ENCODE peak calls at places on chromosomes 3 and 15, in six cellular contexts. One of them, this sample, is unnamed. For H3K4me1, the result is how much of the 10 kb centered on the place peaks cover.

GRCh38 chr3:130507746-130508145 is 9.2 kb upstream of the COL6A6 start:
- DNase-seq in fibroblast of lung: no peak
- DNase-seq in GM23338: no peak
- DNase-seq in SK-N-SH: no peak
- DNase-seq in aorta: no peak
- DNase-seq in tibial artery: no peak
- DNase-seq in this sample: no peak

GRCh38 chr3:195165790-195166189 is 105.2 kb downstream of the XXYLT1 start:
- DNase-seq in fibroblast of lung: no peak
- DNase-seq in GM23338: no peak
- DNase-seq in SK-N-SH: no peak
- DNase-seq in aorta: no peak
- DNase-seq in tibial artery: no peak
- DNase-seq in this sample: no peak

GRCh38 chr15:43943511-43943910 is 116.7 kb downstream of the WDR76 start:
- DNase-seq in fibroblast of lung: peak
- DNase-seq in GM23338: no peak
- DNase-seq in SK-N-SH: no peak
- DNase-seq in aorta: no peak
- DNase-seq in tibial artery: no peak
- DNase-seq in this sample: no peak

GRCh38 chr15:54836052-54836795 is 360.5 kb downstream of the RSL24D1 start:
- DNase-seq in fibroblast of lung: no peak
- DNase-seq in GM23338: no peak
- DNase-seq in SK-N-SH: no peak
- DNase-seq in aorta: no peak
- DNase-seq in tibial artery: no peak
- DNase-seq in this sample: no peak

GRCh38 chr15:52797625-52798501 is 7.7 kb upstream of the ONECUT1 start:
- DNase-seq in fibroblast of lung: no peak
- DNase-seq in GM23338: peak
- DNase-seq in SK-N-SH: no peak
- DNase-seq in aorta: no peak
- DNase-seq in tibial artery: no peak
- DNase-seq in this sample: no peak

GRCh38 chr15:53713218-53713617 is 46.2 kb downstream of the WDR72 start:
- DNase-seq in fibroblast of lung: no peak
- DNase-seq in GM23338: no peak
- DNase-seq in SK-N-SH: no peak
- DNase-seq in aorta: no peak
- DNase-seq in tibial artery: no peak
- DNase-seq in this sample: no peak

GRCh38 chr3:141684758-141685157 is 53.3 kb upstream of the RNF7 start:
- DNase-seq in fibroblast of lung: no peak
- DNase-seq in GM23338: peak
- DNase-seq in SK-N-SH: no peak
- DNase-seq in aorta: no peak
- DNase-seq in tibial artery: no peak
- DNase-seq in this sample: no peak

GRCh38 chr3:100080573-100080972 is 33.7 kb downstream of the FILIP1L start:
- DNase-seq in fibroblast of lung: peak
- DNase-seq in GM23338: no peak
- DNase-seq in SK-N-SH: no peak
- DNase-seq in aorta: no peak
- DNase-seq in tibial artery: no peak
- DNase-seq in this sample: no peak

GRCh38 chr3:11532865-11533490 is 110.7 kb downstream of the VGLL4 start:
- DNase-seq in fibroblast of lung: peak
- DNase-seq in GM23338: no peak
- DNase-seq in SK-N-SH: no peak
- DNase-seq in aorta: no peak
- DNase-seq in tibial artery: no peak
- DNase-seq in this sample: no peak

GRCh38 chr3:4741404-4742307 is 237.6 kb upstream of the BHLHE40 start:
- DNase-seq in fibroblast of lung: peak
- DNase-seq in GM23338: no peak
- DNase-seq in SK-N-SH: no peak
- DNase-seq in aorta: peak
- DNase-seq in tibial artery: peak
- DNase-seq in this sample: no peak

GRCh38 chr3:56795097-56795806 is 6.5 kb downstream of the ARHGEF3 start:
- DNase-seq in fibroblast of lung: no peak
- DNase-seq in GM23338: no peak
- DNase-seq in SK-N-SH: no peak
- DNase-seq in aorta: no peak
- DNase-seq in tibial artery: no peak
- DNase-seq in this sample: no peak

DNA sequence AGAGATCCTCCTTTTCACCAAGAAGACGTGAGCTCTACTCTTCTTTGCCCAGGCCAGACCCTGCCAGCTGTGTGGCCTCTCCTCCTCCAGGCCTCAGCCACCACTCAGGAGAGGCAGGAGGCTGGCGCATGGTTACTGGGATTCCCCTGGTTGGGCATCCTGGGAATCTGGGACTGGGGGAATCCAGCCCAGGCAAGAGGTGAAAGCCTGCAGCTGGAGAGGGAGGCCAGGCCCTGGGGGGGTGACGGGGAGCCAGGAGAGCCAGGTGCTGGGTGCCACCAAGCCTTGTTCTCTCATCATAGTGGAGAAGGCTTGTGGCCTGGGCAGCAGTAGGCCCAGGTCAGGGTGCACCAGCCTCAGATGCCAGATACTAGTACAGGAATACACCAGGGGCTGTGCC is 6.2 kb downstream of the CCDC9B start:
- DNase-seq in fibroblast of lung: no peak
- DNase-seq in GM23338: no peak
- DNase-seq in SK-N-SH: no peak
- DNase-seq in aorta: no peak
- DNase-seq in tibial artery: no peak
- DNase-seq in this sample: no peak
- H3K4me1 ChIP-seq in fibroblast of lung: under half
- H3K4me1 ChIP-seq in GM23338: under half
- H3K4me1 ChIP-seq in SK-N-SH: under half
- H3K4me1 ChIP-seq in aorta: under half
- H3K4me1 ChIP-seq in tibial artery: under half
- H3K4me1 ChIP-seq in this sample: under half

GRCh38 chr15:75197062-75197630 is 4.5 kb upstream of the C15orf39 start:
- DNase-seq in fibroblast of lung: no peak
- DNase-seq in GM23338: no peak
- DNase-seq in SK-N-SH: no peak
- DNase-seq in aorta: no peak
- DNase-seq in tibial artery: no peak
- DNase-seq in this sample: no peak
- H3K4me1 ChIP-seq in fibroblast of lung: under half
- H3K4me1 ChIP-seq in GM23338: under half
- H3K4me1 ChIP-seq in SK-N-SH: half or more
- H3K4me1 ChIP-seq in aorta: under half
- H3K4me1 ChIP-seq in tibial artery: under half
- H3K4me1 ChIP-seq in this sample: under half

GRCh38 chr15:101152914-101153313 is 98.9 kb downstream of the CHSY1 start:
- DNase-seq in fibroblast of lung: no peak
- DNase-seq in GM23338: peak
- DNase-seq in SK-N-SH: no peak
- DNase-seq in aorta: peak
- DNase-seq in tibial artery: no peak
- DNase-seq in this sample: no peak
- H3K4me1 ChIP-seq in fibroblast of lung: under half
- H3K4me1 ChIP-seq in GM23338: under half
- H3K4me1 ChIP-seq in SK-N-SH: under half
- H3K4me1 ChIP-seq in aorta: under half
- H3K4me1 ChIP-seq in tibial artery: under half
- H3K4me1 ChIP-seq in this sample: under half

DNA sequence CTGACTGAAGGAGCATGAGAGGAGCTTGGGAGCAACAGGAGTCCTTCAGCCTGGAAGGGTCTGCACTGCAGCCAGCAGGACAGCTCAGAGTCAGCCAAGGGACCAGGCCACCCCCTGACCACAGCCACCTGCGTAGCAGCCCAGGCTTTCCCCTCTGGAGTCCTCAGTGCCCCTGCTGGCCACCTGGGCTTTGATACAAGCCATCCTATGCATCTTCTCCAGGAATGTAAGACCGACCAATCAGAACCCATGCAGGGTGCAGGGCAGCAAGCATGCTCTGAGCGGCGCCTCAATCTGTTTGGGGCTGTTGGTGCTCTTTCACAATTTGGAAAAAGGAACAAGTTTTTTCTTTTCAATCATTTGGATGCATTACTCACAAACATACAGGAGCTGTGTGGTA is 52.0 kb downstream of the DZIP1L start:
- DNase-seq in fibroblast of lung: no peak
- DNase-seq in GM23338: peak
- DNase-seq in SK-N-SH: no peak
- DNase-seq in aorta: no peak
- DNase-seq in tibial artery: no peak
- DNase-seq in this sample: no peak
- H3K4me1 ChIP-seq in fibroblast of lung: under half
- H3K4me1 ChIP-seq in GM23338: under half
- H3K4me1 ChIP-seq in SK-N-SH: under half
- H3K4me1 ChIP-seq in aorta: under half
- H3K4me1 ChIP-seq in tibial artery: under half
- H3K4me1 ChIP-seq in this sample: under half

GRCh38 chr15:73931441-73931840 is 5.2 kb downstream of the LOXL1 start:
- DNase-seq in fibroblast of lung: no peak
- DNase-seq in GM23338: no peak
- DNase-seq in SK-N-SH: no peak
- DNase-seq in aorta: peak
- DNase-seq in tibial artery: no peak
- DNase-seq in this sample: no peak

GRCh38 chr15:73928241-73928579 is 1.9 kb downstream of the LOXL1 start:
- DNase-seq in fibroblast of lung: no peak
- DNase-seq in GM23338: no peak
- DNase-seq in SK-N-SH: no peak
- DNase-seq in aorta: peak
- DNase-seq in tibial artery: no peak
- DNase-seq in this sample: no peak

GRCh38 chr15:73928971-73929627 is 2.8 kb downstream of the LOXL1 start:
- DNase-seq in fibroblast of lung: no peak
- DNase-seq in GM23338: no peak
- DNase-seq in SK-N-SH: no peak
- DNase-seq in aorta: peak
- DNase-seq in tibial artery: no peak
- DNase-seq in this sample: no peak

GRCh38 chr15:73930790-73931281 is 4.6 kb downstream of the LOXL1 start:
- DNase-seq in fibroblast of lung: peak
- DNase-seq in GM23338: no peak
- DNase-seq in SK-N-SH: no peak
- DNase-seq in aorta: peak
- DNase-seq in tibial artery: peak
- DNase-seq in this sample: no peak

GRCh38 chr15:73930371-73930770 is 4.1 kb downstream of the LOXL1 start:
- DNase-seq in fibroblast of lung: peak
- DNase-seq in GM23338: no peak
- DNase-seq in SK-N-SH: no peak
- DNase-seq in aorta: peak
- DNase-seq in tibial artery: peak
- DNase-seq in this sample: no peak
- H3K4me1 ChIP-seq in fibroblast of lung: under half
- H3K4me1 ChIP-seq in GM23338: under half
- H3K4me1 ChIP-seq in SK-N-SH: under half
- H3K4me1 ChIP-seq in aorta: under half
- H3K4me1 ChIP-seq in tibial artery: under half
- H3K4me1 ChIP-seq in this sample: under half

GRCh38 chr3:81459733-81460132 is 301.7 kb downstream of the GBE1 start:
- DNase-seq in fibroblast of lung: no peak
- DNase-seq in GM23338: no peak
- DNase-seq in SK-N-SH: no peak
- DNase-seq in aorta: no peak
- DNase-seq in tibial artery: no peak
- DNase-seq in this sample: peak
- H3K4me1 ChIP-seq in fibroblast of lung: under half
- H3K4me1 ChIP-seq in GM23338: under half
- H3K4me1 ChIP-seq in SK-N-SH: under half
- H3K4me1 ChIP-seq in aorta: under half
- H3K4me1 ChIP-seq in tibial artery: under half
- H3K4me1 ChIP-seq in this sample: under half

This sample was measured in mucosa of descending colon.